ENCODE peak calls at places on chromosomes 7 and 10, in six cellular contexts. F is iPS DF 19.7, N is myocyte, Y is astrocyte, M is AG10803, B is foreskin keratinocyte. O is an unnamed sample.

GRCh38 chr10:97422921-97423420 is 3.0 kb upstream of the PGAM1 start:
- DNase-seq in Y (peak), F (no peak), M (peak), B (peak), N (no peak), O (peak)

GRCh38 chr7:110573862-110574528 is 516.9 kb upstream of the LRRN3 start:
- DNase-seq in B (peak), F (no peak), N (peak), M (peak), Y (peak), O (peak)

GRCh38 chr7:120395526-120396019 is 122.6 kb downstream of the KCND2 start:
- DNase-seq in Y (no peak), N (no peak), M (no peak), B (no peak), F (no peak), O (no peak)

GRCh38 chr10:52232561-52233350 is 81.3 kb upstream of the DKK1 start:
- DNase-seq in F (no peak), Y (no peak), B (no peak), N (peak), M (no peak), O (no peak)

GRCh38 chr10:48431871-48432270 is 125.4 kb downstream of the MAPK8 start:
- DNase-seq in Y (peak), N (peak), B (no peak), F (no peak), M (no peak), O (no peak)

GRCh38 chr7:74581916-74582440 is 75.5 kb upstream of the GTF2I start:
- DNase-seq in B (no peak), F (no peak), N (no peak), Y (no peak), M (no peak), O (peak)

GRCh38 chr7:129990403-129991192 is 37.8 kb upstream of the UBE2H start:
- DNase-seq in Y (peak), N (peak), F (no peak), M (peak), B (no peak), O (no peak)

GRCh38 chr10:29760139-29760538 is 125.4 kb upstream of the SVIL start:
- DNase-seq in M (no peak), F (no peak), N (no peak), Y (no peak), B (no peak), O (no peak)

GRCh38 chr10:110398419-110399162 is 93.9 kb upstream of the SMNDC1 start:
- DNase-seq in B (peak), F (no peak), Y (peak), M (peak), N (peak), O (peak)

GRCh38 chr7:100089458-100090201 is 861 bp downstream of the COPS6 start:
- DNase-seq in M (peak), F (no peak), Y (no peak), B (no peak), N (no peak), O (no peak)

GRCh38 chr7:44891372-44891771 is 6.0 kb upstream of the PURB start:
- DNase-seq in N (peak), F (no peak), Y (no peak), M (no peak), B (no peak), O (no peak)

GRCh38 chr7:47945261-47946015 is 2.8 kb downstream of the PKD1L1 start:
- DNase-seq in B (no peak), N (peak), F (no peak), Y (no peak), M (peak), O (peak)

GRCh38 chr10:97779975-97780374 is 8.2 kb upstream of the SFRP5 start:
- DNase-seq in M (no peak), Y (no peak), B (no peak), N (no peak), F (no peak), O (no peak)

GRCh38 chr10:113142601-113143000 is 192.6 kb downstream of the TCF7L2 start:
- DNase-seq in F (no peak), N (no peak), Y (no peak), M (no peak), B (no peak), O (no peak)

GRCh38 chr7:45173596-45174327 is 16.2 kb downstream of the RAMP3 start:
- DNase-seq in N (no peak), M (no peak), F (no peak), Y (no peak), B (no peak), O (no peak)

GRCh38 chr7:28986723-28987122 is 28.6 kb upstream of the TRIL start:
- DNase-seq in M (peak), N (peak), B (no peak), F (no peak), Y (peak), O (no peak)

GRCh38 chr10:125067764-125068163 is 92.6 kb downstream of the CTBP2 start:
- DNase-seq in B (no peak), M (no peak), F (no peak), N (no peak), Y (no peak), O (no peak)

GRCh38 chr7:111877931-111878330 is 315.6 kb upstream of the IMMP2L start:
- DNase-seq in N (no peak), F (no peak), M (no peak), B (no peak), Y (no peak), O (no peak)

GRCh38 chr7:7529328-7529727 is 6.3 kb downstream of the COL28A1 start:
- DNase-seq in Y (no peak), F (no peak), B (no peak), M (no peak), N (no peak), O (no peak)

GRCh38 chr10:60963441-60964256 is 19.7 kb upstream of the RHOBTB1 start:
- DNase-seq in Y (peak), M (peak), N (peak), F (no peak), B (peak), O (peak)

O was measured in RWPE1.